ENCODE peak calls at places on chromosomes 7 and 10, in ten cellular contexts. One of them, this sample, is unnamed.

GRCh38 chr10:23095966-23096813 is 811 bp downstream of the MSRB2 start:
- DNase-seq in prostate gland: peak
- DNase-seq in WTC11: peak
- DNase-seq in Calu3: no peak
- DNase-seq in RWPE1: peak
- DNase-seq in MCF 10A: peak
- DNase-seq in fibroblast of lung: peak
- DNase-seq in AG04450: no peak
- DNase-seq in activated CD8-positive, alpha-beta T cell treated with anti-CD3 and anti-CD28 coated beads for 36 hours: peak
- DNase-seq in cardiac fibroblast: peak
- DNase-seq in this sample: peak

GRCh38 chr10:124511205-124512039 is 49.8 kb downstream of the LHPP start:
- DNase-seq in MCF 10A: no peak
- DNase-seq in prostate gland: no peak
- DNase-seq in cardiac fibroblast: no peak
- DNase-seq in RWPE1: no peak
- DNase-seq in AG04450: no peak
- DNase-seq in Calu3: no peak
- DNase-seq in WTC11: no peak
- DNase-seq in fibroblast of lung: no peak
- DNase-seq in activated CD8-positive, alpha-beta T cell treated with anti-CD3 and anti-CD28 coated beads for 36 hours: peak
- DNase-seq in this sample: no peak

GRCh38 chr7:52088008-52088787 is 771.6 kb upstream of the COBL start:
- DNase-seq in RWPE1: no peak
- DNase-seq in activated CD8-positive, alpha-beta T cell treated with anti-CD3 and anti-CD28 coated beads for 36 hours: no peak
- DNase-seq in MCF 10A: no peak
- DNase-seq in Calu3: no peak
- DNase-seq in prostate gland: no peak
- DNase-seq in WTC11: peak
- DNase-seq in AG04450: no peak
- DNase-seq in cardiac fibroblast: no peak
- DNase-seq in fibroblast of lung: no peak
- DNase-seq in this sample: peak

GRCh38 chr10:104322416-104322782 is 15.9 kb downstream of the ITPRIP start:
- DNase-seq in WTC11: no peak
- DNase-seq in RWPE1: peak
- DNase-seq in prostate gland: peak
- DNase-seq in cardiac fibroblast: peak
- DNase-seq in AG04450: no peak
- DNase-seq in activated CD8-positive, alpha-beta T cell treated with anti-CD3 and anti-CD28 coated beads for 36 hours: peak
- DNase-seq in fibroblast of lung: no peak
- DNase-seq in MCF 10A: peak
- DNase-seq in Calu3: no peak
- DNase-seq in this sample: no peak

GRCh38 chr10:74827045-74827441 is 643 bp downstream of the KAT6B start:
- DNase-seq in Calu3: no peak
- DNase-seq in RWPE1: no peak
- DNase-seq in fibroblast of lung: no peak
- DNase-seq in MCF 10A: no peak
- DNase-seq in AG04450: no peak
- DNase-seq in prostate gland: no peak
- DNase-seq in activated CD8-positive, alpha-beta T cell treated with anti-CD3 and anti-CD28 coated beads for 36 hours: no peak
- DNase-seq in WTC11: no peak
- DNase-seq in cardiac fibroblast: no peak
- DNase-seq in this sample: no peak

GRCh38 chr7:17086403-17086802 is 204.6 kb upstream of the AGR3 start:
- DNase-seq in WTC11: no peak
- DNase-seq in prostate gland: no peak
- DNase-seq in AG04450: no peak
- DNase-seq in activated CD8-positive, alpha-beta T cell treated with anti-CD3 and anti-CD28 coated beads for 36 hours: no peak
- DNase-seq in RWPE1: no peak
- DNase-seq in fibroblast of lung: no peak
- DNase-seq in cardiac fibroblast: no peak
- DNase-seq in MCF 10A: no peak
- DNase-seq in Calu3: no peak
- DNase-seq in this sample: no peak

GRCh38 chr7:51328351-51328801 is 11.8 kb upstream of the COBL start:
- DNase-seq in cardiac fibroblast: no peak
- DNase-seq in MCF 10A: no peak
- DNase-seq in WTC11: no peak
- DNase-seq in AG04450: no peak
- DNase-seq in fibroblast of lung: no peak
- DNase-seq in RWPE1: no peak
- DNase-seq in Calu3: peak
- DNase-seq in activated CD8-positive, alpha-beta T cell treated with anti-CD3 and anti-CD28 coated beads for 36 hours: no peak
- DNase-seq in prostate gland: no peak
- DNase-seq in this sample: no peak

GRCh38 chr7:148882668-148883232 is 1.3 kb downstream of the EZH2 start:
- DNase-seq in RWPE1: no peak
- DNase-seq in activated CD8-positive, alpha-beta T cell treated with anti-CD3 and anti-CD28 coated beads for 36 hours: no peak
- DNase-seq in Calu3: no peak
- DNase-seq in prostate gland: no peak
- DNase-seq in MCF 10A: peak
- DNase-seq in AG04450: no peak
- DNase-seq in cardiac fibroblast: no peak
- DNase-seq in WTC11: no peak
- DNase-seq in fibroblast of lung: peak
- DNase-seq in this sample: no peak

GRCh38 chr7:101589976-101590662 is 39.0 kb downstream of the MYL10 start:
- DNase-seq in AG04450: no peak
- DNase-seq in fibroblast of lung: no peak
- DNase-seq in cardiac fibroblast: no peak
- DNase-seq in WTC11: no peak
- DNase-seq in Calu3: no peak
- DNase-seq in activated CD8-positive, alpha-beta T cell treated with anti-CD3 and anti-CD28 coated beads for 36 hours: no peak
- DNase-seq in RWPE1: no peak
- DNase-seq in MCF 10A: peak
- DNase-seq in prostate gland: no peak
- DNase-seq in this sample: no peak

GRCh38 chr7:37353949-37354660 is 94.6 kb downstream of the ELMO1 start:
- DNase-seq in fibroblast of lung: no peak
- DNase-seq in WTC11: no peak
- DNase-seq in MCF 10A: peak
- DNase-seq in cardiac fibroblast: no peak
- DNase-seq in Calu3: no peak
- DNase-seq in prostate gland: no peak
- DNase-seq in activated CD8-positive, alpha-beta T cell treated with anti-CD3 and anti-CD28 coated beads for 36 hours: no peak
- DNase-seq in AG04450: no peak
- DNase-seq in RWPE1: no peak
- DNase-seq in this sample: no peak

GRCh38 chr10:101346177-101346576 is 7.8 kb upstream of the BTRC start:
- DNase-seq in cardiac fibroblast: no peak
- DNase-seq in prostate gland: no peak
- DNase-seq in MCF 10A: no peak
- DNase-seq in fibroblast of lung: no peak
- DNase-seq in WTC11: no peak
- DNase-seq in activated CD8-positive, alpha-beta T cell treated with anti-CD3 and anti-CD28 coated beads for 36 hours: no peak
- DNase-seq in AG04450: no peak
- DNase-seq in Calu3: no peak
- DNase-seq in RWPE1: no peak
- DNase-seq in this sample: no peak

GRCh38 chr7:105000927-105001336 is 13.1 kb upstream of the KMT2E start:
- DNase-seq in RWPE1: no peak
- DNase-seq in fibroblast of lung: no peak
- DNase-seq in WTC11: no peak
- DNase-seq in Calu3: no peak
- DNase-seq in activated CD8-positive, alpha-beta T cell treated with anti-CD3 and anti-CD28 coated beads for 36 hours: no peak
- DNase-seq in MCF 10A: no peak
- DNase-seq in AG04450: no peak
- DNase-seq in prostate gland: no peak
- DNase-seq in cardiac fibroblast: no peak
- DNase-seq in this sample: no peak

DNA sequence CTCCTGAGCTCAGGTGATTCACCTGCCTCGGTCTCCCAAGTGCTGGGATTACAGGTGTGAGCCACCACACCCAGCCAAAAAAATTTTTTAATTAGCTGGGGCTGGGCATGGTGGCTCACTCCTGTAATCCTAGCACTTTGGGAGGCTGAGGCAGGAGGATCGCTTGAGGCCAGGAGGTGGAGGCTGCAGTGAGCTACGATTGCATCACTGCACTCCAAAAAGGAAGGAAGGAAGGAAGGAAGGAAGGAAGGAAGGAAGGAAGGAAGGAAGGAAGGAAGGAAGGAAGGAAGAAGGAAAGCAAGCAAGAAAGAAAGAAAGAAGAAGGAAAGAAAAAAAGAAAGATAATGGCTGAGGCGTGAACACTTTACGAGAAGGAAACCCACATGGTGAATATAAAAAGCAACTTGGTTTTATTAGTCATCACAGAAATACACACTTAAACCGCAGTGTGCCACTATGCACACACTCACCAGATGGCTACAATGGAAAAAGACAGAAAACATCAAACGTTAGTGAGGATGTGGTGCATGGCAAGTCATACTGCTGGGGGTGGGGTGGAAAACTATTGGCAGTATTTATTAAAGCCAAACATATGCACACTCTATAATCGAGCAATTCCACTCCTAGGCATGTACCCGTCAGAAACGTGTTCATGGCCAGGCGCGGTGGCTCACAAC is 4.4 kb upstream of the CCL26 start:
- DNase-seq in WTC11: no peak
- DNase-seq in activated CD8-positive, alpha-beta T cell treated with anti-CD3 and anti-CD28 coated beads for 36 hours: peak
- DNase-seq in RWPE1: peak
- DNase-seq in prostate gland: no peak
- DNase-seq in fibroblast of lung: peak
- DNase-seq in Calu3: peak
- DNase-seq in AG04450: peak
- DNase-seq in cardiac fibroblast: peak
- DNase-seq in MCF 10A: peak
- DNase-seq in this sample: no peak
- TF ChIP-seq CTCF in WTC11: no peak
- TF ChIP-seq CTCF in activated CD8-positive, alpha-beta T cell treated with anti-CD3 and anti-CD28 coated beads for 36 hours: no peak
- TF ChIP-seq CTCF in RWPE1: no peak
- TF ChIP-seq CTCF in prostate gland: no peak
- TF ChIP-seq CTCF in fibroblast of lung: no peak
- TF ChIP-seq CTCF in Calu3: no peak
- TF ChIP-seq CTCF in AG04450: peak
- TF ChIP-seq CTCF in cardiac fibroblast: no peak
- TF ChIP-seq CTCF in MCF 10A: peak
- TF ChIP-seq CTCF in this sample: no peak

GRCh38 chr10:70586348-70586930 is 16.1 kb downstream of the PRF1 start:
- DNase-seq in Calu3: no peak
- DNase-seq in prostate gland: no peak
- DNase-seq in fibroblast of lung: no peak
- DNase-seq in activated CD8-positive, alpha-beta T cell treated with anti-CD3 and anti-CD28 coated beads for 36 hours: no peak
- DNase-seq in cardiac fibroblast: no peak
- DNase-seq in RWPE1: no peak
- DNase-seq in MCF 10A: no peak
- DNase-seq in AG04450: no peak
- DNase-seq in WTC11: no peak
- DNase-seq in this sample: no peak
- TF ChIP-seq CTCF in Calu3: no peak
- TF ChIP-seq CTCF in prostate gland: no peak
- TF ChIP-seq CTCF in fibroblast of lung: no peak
- TF ChIP-seq CTCF in activated CD8-positive, alpha-beta T cell treated with anti-CD3 and anti-CD28 coated beads for 36 hours: no peak
- TF ChIP-seq CTCF in cardiac fibroblast: no peak
- TF ChIP-seq CTCF in RWPE1: no peak
- TF ChIP-seq CTCF in MCF 10A: no peak
- TF ChIP-seq CTCF in AG04450: no peak
- TF ChIP-seq CTCF in WTC11: no peak
- TF ChIP-seq CTCF in this sample: no peak

GRCh38 chr7:73971315-73971700 is 56.7 kb upstream of the ELN start:
- DNase-seq in RWPE1: no peak
- DNase-seq in cardiac fibroblast: no peak
- DNase-seq in MCF 10A: no peak
- DNase-seq in fibroblast of lung: no peak
- DNase-seq in AG04450: no peak
- DNase-seq in WTC11: no peak
- DNase-seq in Calu3: no peak
- DNase-seq in prostate gland: no peak
- DNase-seq in activated CD8-positive, alpha-beta T cell treated with anti-CD3 and anti-CD28 coated beads for 36 hours: no peak
- DNase-seq in this sample: no peak

GRCh38 chr7:73972614-73973013 is 55.4 kb upstream of the ELN start:
- DNase-seq in AG04450: no peak
- DNase-seq in MCF 10A: no peak
- DNase-seq in prostate gland: no peak
- DNase-seq in Calu3: no peak
- DNase-seq in fibroblast of lung: no peak
- DNase-seq in RWPE1: no peak
- DNase-seq in activated CD8-positive, alpha-beta T cell treated with anti-CD3 and anti-CD28 coated beads for 36 hours: no peak
- DNase-seq in cardiac fibroblast: no peak
- DNase-seq in WTC11: no peak
- DNase-seq in this sample: no peak

GRCh38 chr7:73970801-73971229 is 57.2 kb upstream of the ELN start:
- DNase-seq in cardiac fibroblast: no peak
- DNase-seq in RWPE1: no peak
- DNase-seq in AG04450: no peak
- DNase-seq in MCF 10A: no peak
- DNase-seq in WTC11: no peak
- DNase-seq in activated CD8-positive, alpha-beta T cell treated with anti-CD3 and anti-CD28 coated beads for 36 hours: no peak
- DNase-seq in fibroblast of lung: no peak
- DNase-seq in Calu3: no peak
- DNase-seq in prostate gland: no peak
- DNase-seq in this sample: no peak

GRCh38 chr7:73973091-73973490 is 54.9 kb upstream of the ELN start:
- DNase-seq in AG04450: no peak
- DNase-seq in cardiac fibroblast: no peak
- DNase-seq in RWPE1: no peak
- DNase-seq in MCF 10A: peak
- DNase-seq in fibroblast of lung: no peak
- DNase-seq in prostate gland: peak
- DNase-seq in activated CD8-positive, alpha-beta T cell treated with anti-CD3 and anti-CD28 coated beads for 36 hours: no peak
- DNase-seq in Calu3: no peak
- DNase-seq in WTC11: no peak
- DNase-seq in this sample: no peak

GRCh38 chr7:73971701-73972341 is 56.2 kb upstream of the ELN start:
- DNase-seq in fibroblast of lung: no peak
- DNase-seq in AG04450: no peak
- DNase-seq in prostate gland: no peak
- DNase-seq in activated CD8-positive, alpha-beta T cell treated with anti-CD3 and anti-CD28 coated beads for 36 hours: no peak
- DNase-seq in WTC11: peak
- DNase-seq in cardiac fibroblast: no peak
- DNase-seq in MCF 10A: peak
- DNase-seq in Calu3: peak
- DNase-seq in RWPE1: peak
- DNase-seq in this sample: no peak
- TF ChIP-seq CTCF in fibroblast of lung: peak
- TF ChIP-seq CTCF in AG04450: peak
- TF ChIP-seq CTCF in prostate gland: no peak
- TF ChIP-seq CTCF in activated CD8-positive, alpha-beta T cell treated with anti-CD3 and anti-CD28 coated beads for 36 hours: no peak
- TF ChIP-seq CTCF in WTC11: peak
- TF ChIP-seq CTCF in cardiac fibroblast: peak
- TF ChIP-seq CTCF in MCF 10A: peak
- TF ChIP-seq CTCF in Calu3: no peak
- TF ChIP-seq CTCF in RWPE1: no peak
- TF ChIP-seq CTCF in this sample: no peak

DNA sequence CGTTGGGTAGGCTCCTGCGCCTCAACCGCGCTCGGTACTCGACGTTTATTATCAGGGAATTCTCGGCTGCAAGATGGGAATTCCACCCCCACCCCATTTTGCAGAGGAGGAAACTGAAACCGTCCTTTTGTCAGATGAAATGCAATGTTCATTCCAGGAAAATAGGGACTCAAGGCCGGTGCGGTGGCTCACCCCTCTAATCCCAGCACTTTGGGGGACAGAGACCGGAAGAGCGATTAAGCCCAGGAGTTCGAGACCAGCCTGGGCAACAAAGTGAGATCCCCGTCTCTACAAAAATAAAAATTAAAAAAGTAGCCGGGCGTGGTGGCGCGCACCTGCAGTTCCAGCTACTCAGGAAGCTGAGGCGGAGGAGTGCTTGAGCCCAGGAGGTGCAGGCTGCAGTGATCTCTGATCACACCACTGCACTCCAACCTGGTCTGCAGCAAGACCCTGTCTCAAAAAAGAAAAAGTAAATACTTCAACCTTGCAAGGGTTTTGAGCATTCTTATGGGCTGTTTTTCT is 720 bp upstream of the RFC2 start:
- DNase-seq in MCF 10A: no peak
- DNase-seq in RWPE1: no peak
- DNase-seq in Calu3: no peak
- DNase-seq in prostate gland: no peak
- DNase-seq in cardiac fibroblast: no peak
- DNase-seq in AG04450: no peak
- DNase-seq in fibroblast of lung: no peak
- DNase-seq in WTC11: no peak
- DNase-seq in activated CD8-positive, alpha-beta T cell treated with anti-CD3 and anti-CD28 coated beads for 36 hours: peak
- DNase-seq in this sample: no peak
- TF ChIP-seq CTCF in MCF 10A: no peak
- TF ChIP-seq CTCF in RWPE1: no peak
- TF ChIP-seq CTCF in Calu3: no peak
- TF ChIP-seq CTCF in prostate gland: no peak
- TF ChIP-seq CTCF in cardiac fibroblast: no peak
- TF ChIP-seq CTCF in AG04450: no peak
- TF ChIP-seq CTCF in fibroblast of lung: no peak
- TF ChIP-seq CTCF in WTC11: no peak
- TF ChIP-seq CTCF in activated CD8-positive, alpha-beta T cell treated with anti-CD3 and anti-CD28 coated beads for 36 hours: no peak
- TF ChIP-seq CTCF in this sample: no peak

This sample was measured in glutamatergic neuron.